ENCODE peak calls at places on chromosomes 7 and 10, in five cellular contexts. W, L, F, C and Y are unnamed samples.

GRCh38 chr7:46685051-46685450 is 764.0 kb upstream of the IGFBP3 start:
- DNase-seq in W (no peak), L (no peak), C (no peak), F (no peak), Y (no peak)

GRCh38 chr7:46972205-46972604 is 609.7 kb downstream of the TNS3 start:
- DNase-seq in F (no peak), W (peak), C (peak), L (peak), Y (no peak)

GRCh38 chr7:27134392-27134791 is 3.8 kb upstream of the HOXA4 start:
- DNase-seq in F (no peak), C (peak), L (peak), W (no peak), Y (no peak)

GRCh38 chr7:55538538-55538937 is 33.8 kb downstream of the VOPP1 start:
- DNase-seq in W (peak), C (peak), F (no peak), L (peak), Y (no peak)

GRCh38 chr10:14801693-14802092 is 27.0 kb upstream of the FAM107B start:
- DNase-seq in F (no peak), L (no peak), W (no peak), C (no peak), Y (no peak)

GRCh38 chr7:114889646-114890285 is 32.1 kb upstream of the MDFIC start:
- DNase-seq in W (peak), C (peak), F (no peak), L (peak), Y (no peak)

GRCh38 chr10:133335238-133336122 is 1.2 kb downstream of the CALY start:
- DNase-seq in W (peak), L (peak), F (peak), C (peak), Y (no peak)

GRCh38 chr7:34107306-34107705 is 202.0 kb downstream of the BMPER start:
- DNase-seq in C (no peak), W (no peak), L (peak), F (no peak), Y (no peak)

GRCh38 chr7:10789170-10789569 is 184.5 kb upstream of the PHF14 start:
- DNase-seq in C (no peak), F (no peak), W (no peak), L (no peak), Y (no peak)

GRCh38 chr10:51244308-51244707 is 170.0 kb downstream of the PRKG1 start:
- DNase-seq in F (no peak), C (no peak), L (no peak), W (no peak), Y (no peak)

GRCh38 chr10:62194924-62195674 is 73.5 kb downstream of the RTKN2 start:
- DNase-seq in C (no peak), F (no peak), L (no peak), W (no peak), Y (no peak)

GRCh38 chr10:33332183-33333031 is 2.1 kb downstream of the NRP1 start:
- DNase-seq in L (no peak), C (peak), W (no peak), F (no peak), Y (no peak)

GRCh38 chr7:657565-658119 is 68.9 kb upstream of the DNAAF5 start:
- DNase-seq in W (no peak), C (no peak), L (no peak), F (no peak), Y (no peak)

GRCh38 chr10:130740788-130741785 is 570.4 kb downstream of the TCERG1L start:
- DNase-seq in L (no peak), F (no peak), W (no peak), C (no peak), Y (no peak)

GRCh38 chr7:158908552-158908951 is 52.2 kb downstream of the DYNC2I1 start:
- DNase-seq in L (no peak), C (no peak), W (no peak), F (no peak), Y (no peak)

GRCh38 chr7:120407015-120407414 is 134.0 kb downstream of the KCND2 start:
- DNase-seq in C (no peak), F (no peak), L (no peak), W (no peak), Y (no peak)

GRCh38 chr10:100519321-100520051 is at the start of gene SEC31B:
- DNase-seq in L (peak), F (no peak), C (peak), W (no peak), Y (no peak)

GRCh38 chr7:101507791-101508252 is 121.3 kb downstream of the MYL10 start:
- DNase-seq in L (no peak), C (peak), F (peak), W (peak), Y (no peak)

GRCh38 chr10:31757374-31757773 is 171.3 kb downstream of the ARHGAP12 start:
- DNase-seq in C (no peak), L (no peak), W (no peak), F (no peak), Y (no peak)

GRCh38 chr10:133067152-133068090 is 20.3 kb upstream of the ADGRA1 start:
- DNase-seq in C (no peak), L (no peak), W (peak), F (no peak), Y (no peak)